ENCODE peak calls at places on chromosomes 13 and 19, in nine cellular contexts. G is stimulated activated CD8-positive, alpha-beta memory T cell treated with anti-CD3 and anti-CD28 coated beads, Interleukin-4, amount 100 ng/mL, for 1 hour; A is NB4; K is activated CD4-positive, alpha-beta T cell treated with anti-CD3 and anti-CD28 coated beads for 24 hours; F is lower lobe of right lung; X is T-cell; H is effector memory CD4-positive, alpha-beta T cell; U is memory B cell; W is frontal cortex. Z is an unnamed sample.

GRCh38 chr19:40398417-40399056 is 8.6 kb upstream of the HIPK4 start:
- DNase-seq in G (peak), U (no peak), K (peak), A (no peak), F (peak), X (peak), H (peak), W (no peak), Z (peak)

GRCh38 chr13:27038323-27038722 is 133.3 kb downstream of the USP12 start:
- DNase-seq in K (no peak), F (no peak), G (no peak), W (no peak), X (no peak), H (no peak), U (no peak), A (no peak), Z (no peak)

GRCh38 chr19:6234527-6234926 is 45.2 kb downstream of the MLLT1 start:
- DNase-seq in X (no peak), U (no peak), W (no peak), G (no peak), F (no peak), H (no peak), K (no peak), A (no peak), Z (no peak)

GRCh38 chr19:21848706-21849105 is 12.7 kb upstream of the ZNF43 start:
- DNase-seq in G (no peak), U (no peak), F (no peak), W (no peak), H (no peak), A (no peak), K (no peak), X (no peak), Z (no peak)

GRCh38 chr19:55252760-55253159 is 6.1 kb downstream of the PPP6R1 start:
- DNase-seq in H (no peak), U (no peak), W (no peak), K (no peak), X (no peak), F (no peak), A (no peak), G (no peak), Z (no peak)

GRCh38 chr19:10518444-10519361 is 1.5 kb upstream of the S1PR5 start:
- DNase-seq in H (no peak), A (no peak), G (no peak), F (no peak), U (no peak), X (no peak), K (no peak), W (no peak), Z (peak)

GRCh38 chr19:19514881-19515763 is at the start of gene TSSK6:
- DNase-seq in K (no peak), H (no peak), U (peak), A (no peak), G (no peak), W (no peak), F (no peak), X (no peak), Z (no peak)

GRCh38 chr13:112466132-112467025 is 90.2 kb downstream of the SPACA7 start:
- DNase-seq in H (no peak), X (no peak), W (no peak), F (no peak), A (no peak), G (no peak), K (no peak), U (no peak), Z (no peak)

GRCh38 chr13:36752673-36753072 is 66.3 kb upstream of the RFXAP start:
- DNase-seq in H (no peak), G (no peak), X (no peak), U (no peak), W (no peak), F (no peak), A (no peak), K (no peak), Z (no peak)

GRCh38 chr19:30371960-30372824 is at the start of gene ZNF536:
- DNase-seq in X (no peak), G (no peak), H (no peak), W (peak), A (no peak), F (no peak), K (no peak), U (no peak), Z (no peak)

GRCh38 chr13:110131424-110131823 is 175.5 kb downstream of the COL4A1 start:
- DNase-seq in A (no peak), U (no peak), F (no peak), H (no peak), K (no peak), G (no peak), X (no peak), W (no peak), Z (peak)

GRCh38 chr19:36072081-36072480 is 17.4 kb downstream of the WDR62 start:
- DNase-seq in G (no peak), H (no peak), X (no peak), F (no peak), A (no peak), U (no peak), W (no peak), K (no peak), Z (no peak)

GRCh38 chr19:10655457-10656312 is 1.5 kb downstream of the ILF3 start:
- DNase-seq in X (no peak), A (peak), G (no peak), F (no peak), W (no peak), U (no peak), H (no peak), K (no peak), Z (peak)